ENCODE peak calls at places on chromosomes 12 and 14, in four cellular contexts. M is T1000, U is hippocampal formation, B is germinal center. D is an unnamed sample.

GRCh38 chr12:69196302-69197288 is 42.8 kb upstream of the CPSF6 start:
- DNase-seq in M (no peak), U (no peak), B (no peak), D (no peak)

GRCh38 chr14:23186913-23187654 is 3.6 kb upstream of the SLC7A8 start:
- DNase-seq in M (no peak), U (no peak), B (peak), D (no peak)

GRCh38 chr12:58954002-58954401 is 33.7 kb upstream of the LRIG3 start:
- DNase-seq in M (no peak), U (no peak), B (no peak), D (no peak)

GRCh38 chr12:25364529-25365339 is 114.0 kb upstream of the KRAS start:
- DNase-seq in M (no peak), U (no peak), B (peak), D (no peak)

GRCh38 chr14:52325126-52325525 is 11.0 kb downstream of the PTGER2 start:
- DNase-seq in M (no peak), U (no peak), B (peak), D (no peak)

GRCh38 chr14:76201162-76201561 is 49.4 kb downstream of the GPATCH2L start:
- DNase-seq in M (no peak), U (no peak), B (no peak), D (no peak)

GRCh38 chr14:100434033-100434601 is 111.0 kb downstream of the SLC25A47 start:
- DNase-seq in M (no peak), U (no peak), B (no peak), D (no peak)

GRCh38 chr14:36785511-36785910 is 123.9 kb downstream of the PAX9 start:
- DNase-seq in M (no peak), U (no peak), B (no peak), D (no peak)

GRCh38 chr12:26283046-26283445 is 87.7 kb downstream of the SSPN start:
- DNase-seq in M (no peak), U (no peak), B (no peak), D (no peak)

GRCh38 chr14:54603362-54603761 is 36.4 kb downstream of the SAMD4A start:
- DNase-seq in M (no peak), U (no peak), B (no peak), D (no peak)

GRCh38 chr14:21072102-21072501 is 2.0 kb downstream of the ARHGEF40 start:
- DNase-seq in M (no peak), U (no peak), B (no peak), D (no peak)

GRCh38 chr12:31516702-31517101 is 74.2 kb downstream of the DENND5B start:
- DNase-seq in M (no peak), U (no peak), B (no peak), D (no peak)

GRCh38 chr12:21526053-21526452 is at the start of gene SPX:
- DNase-seq in M (no peak), U (no peak), B (no peak), D (no peak)

GRCh38 chr12:68613209-68613904 is 2.7 kb downstream of the RAP1B start:
- DNase-seq in M (no peak), U (no peak), B (no peak), D (no peak)

GRCh38 chr14:75011356-75012097 is 8.8 kb downstream of the EIF2B2 start:
- DNase-seq in M (no peak), U (no peak), B (no peak), D (no peak)

GRCh38 chr14:66359500-66359899 is 126.7 kb upstream of the CCDC196 start:
- DNase-seq in M (peak), U (no peak), B (peak), D (no peak)

GRCh38 chr14:99879401-99880295 is 86.4 kb downstream of the EML1 start:
- DNase-seq in M (no peak), U (no peak), B (no peak), D (no peak)

GRCh38 chr12:133227281-133227852 is 8.3 kb downstream of the ANHX start:
- DNase-seq in M (no peak), U (no peak), B (no peak), D (no peak)

GRCh38 chr12:103877934-103878510 is 37.0 kb upstream of the NT5DC3 start:
- DNase-seq in M (peak), U (peak), B (peak), D (peak)

GRCh38 chr12:65948320-65949008 is 124.2 kb downstream of the HMGA2 start:
- DNase-seq in M (no peak), U (peak), B (no peak), D (peak)

D was measured in dorsolateral prefrontal cortex.